ENCODE peak calls at places on chromosomes 16 and 17, in five cellular contexts. One of them, this sample, is unnamed.

GRCh38 chr16:16025214-16025968 is 76.0 kb downstream of the ABCC1 start:
- DNase-seq in HuH-7.5: no peak
- DNase-seq in NCI-H1436: no peak
- DNase-seq in stimulated activated naive CD4-positive, alpha-beta T cell treated with Interleukin-2 at 50 U/mL for 16 hours: peak; percentile 70
- DNase-seq in SW 1271: no peak
- DNase-seq in this sample: no peak

GRCh38 chr16:53642094-53642493 is 61.6 kb downstream of the RPGRIP1L start:
- DNase-seq in SW 1271: no peak
- DNase-seq in NCI-H1436: no peak
- DNase-seq in stimulated activated naive CD4-positive, alpha-beta T cell treated with Interleukin-2 at 50 U/mL for 16 hours: no peak
- DNase-seq in HuH-7.5: no peak
- DNase-seq in this sample: no peak

GRCh38 chr16:11170696-11171447 is 85.1 kb downstream of the SOCS1 start:
- DNase-seq in stimulated activated naive CD4-positive, alpha-beta T cell treated with Interleukin-2 at 50 U/mL for 16 hours: no peak
- DNase-seq in SW 1271: no peak
- DNase-seq in NCI-H1436: no peak
- DNase-seq in HuH-7.5: no peak
- DNase-seq in this sample: no peak

GRCh38 chr16:64910351-64910750 is 211.5 kb downstream of the CDH11 start:
- DNase-seq in HuH-7.5: no peak
- DNase-seq in stimulated activated naive CD4-positive, alpha-beta T cell treated with Interleukin-2 at 50 U/mL for 16 hours: no peak
- DNase-seq in SW 1271: no peak
- DNase-seq in NCI-H1436: no peak
- DNase-seq in this sample: no peak

GRCh38 chr17:32722733-32723132 is 154.2 kb downstream of the MYO1D start:
- DNase-seq in HuH-7.5: no peak
- DNase-seq in SW 1271: no peak
- DNase-seq in stimulated activated naive CD4-positive, alpha-beta T cell treated with Interleukin-2 at 50 U/mL for 16 hours: no peak
- DNase-seq in NCI-H1436: no peak
- DNase-seq in this sample: no peak

GRCh38 chr16:29806096-29806579 is at the start of gene MAZ:
- DNase-seq in HuH-7.5: no peak
- DNase-seq in stimulated activated naive CD4-positive, alpha-beta T cell treated with Interleukin-2 at 50 U/mL for 16 hours: peak; percentile 88
- DNase-seq in SW 1271: peak; percentile 97
- DNase-seq in NCI-H1436: peak; percentile 93
- DNase-seq in this sample: peak; percentile 94

GRCh38 chr16:31190061-31190460 is 10.1 kb downstream of the FUS start:
- DNase-seq in NCI-H1436: no peak
- DNase-seq in stimulated activated naive CD4-positive, alpha-beta T cell treated with Interleukin-2 at 50 U/mL for 16 hours: no peak
- DNase-seq in HuH-7.5: no peak
- DNase-seq in SW 1271: no peak
- DNase-seq in this sample: peak; percentile 19

GRCh38 chr17:72587156-72587555 is 466.3 kb downstream of the SOX9 start:
- DNase-seq in HuH-7.5: no peak
- DNase-seq in SW 1271: no peak
- DNase-seq in NCI-H1436: no peak
- DNase-seq in stimulated activated naive CD4-positive, alpha-beta T cell treated with Interleukin-2 at 50 U/mL for 16 hours: no peak
- DNase-seq in this sample: peak; percentile 26

GRCh38 chr16:90026135-90026534 is 6.9 kb upstream of the DBNDD1 start:
- DNase-seq in HuH-7.5: peak; percentile 54
- DNase-seq in NCI-H1436: no peak
- DNase-seq in stimulated activated naive CD4-positive, alpha-beta T cell treated with Interleukin-2 at 50 U/mL for 16 hours: no peak
- DNase-seq in SW 1271: no peak
- DNase-seq in this sample: no peak

GRCh38 chr16:912684-913613 is 57.8 kb downstream of the LMF1 start:
- DNase-seq in stimulated activated naive CD4-positive, alpha-beta T cell treated with Interleukin-2 at 50 U/mL for 16 hours: no peak
- DNase-seq in SW 1271: no peak
- DNase-seq in NCI-H1436: no peak
- DNase-seq in HuH-7.5: no peak
- DNase-seq in this sample: peak; percentile 58

GRCh38 chr16:14493791-14494190 is 136.3 kb downstream of the PARN start:
- DNase-seq in SW 1271: no peak
- DNase-seq in NCI-H1436: no peak
- DNase-seq in HuH-7.5: no peak
- DNase-seq in stimulated activated naive CD4-positive, alpha-beta T cell treated with Interleukin-2 at 50 U/mL for 16 hours: no peak
- DNase-seq in this sample: no peak

GRCh38 chr16:4685776-4686496 is 7.4 kb upstream of the NUDT16L1 start:
- DNase-seq in NCI-H1436: no peak
- DNase-seq in stimulated activated naive CD4-positive, alpha-beta T cell treated with Interleukin-2 at 50 U/mL for 16 hours: no peak
- DNase-seq in HuH-7.5: no peak
- DNase-seq in SW 1271: no peak
- DNase-seq in this sample: no peak

This sample was measured in RWPE2.